ENCODE peak calls at places on chromosome 15, in ten cellular contexts. F is CD4-positive, CD25-positive, alpha-beta regulatory T cell; S is memory B cell; L is stimulated activated naive CD4-positive, alpha-beta T cell treated with Interleukin-2 at 50 U/mL for 16 hours; U is stimulated activated CD4-positive, alpha-beta T cell treated with anti-CD3 and anti-CD28 coated beads, TNF-alpha, amount 100 ng/mL, for 4 hours; J is RKO; N is CD8-positive, alpha-beta T cell; Y is stimulated activated CD8-positive, alpha-beta memory T cell treated with anti-CD3 and anti-CD28 coated beads, Interleukin-4, amount 100 ng/mL, for 1 hour; C is fibroblast of lung; W is NCI-H1417. G is an unnamed sample.

GRCh38 chr15:64237677-64238076 is 74.9 kb upstream of the PPIB start:
- DNase-seq in F (no peak), S (no peak), L (no peak), U (no peak), J (no peak), N (no peak), Y (no peak), C (no peak), W (no peak), G (no peak)

GRCh38 chr15:81000626-81001179 is at the start of gene TLNRD1:
- DNase-seq in F (peak), S (peak), L (peak), U (peak), J (peak), N (peak), Y (peak), C (peak), W (peak), G (peak)

GRCh38 chr15:40296561-40297230 is 11.0 kb downstream of the PLCB2 start:
- DNase-seq in F (no peak), S (no peak), L (no peak), U (no peak), J (no peak), N (no peak), Y (no peak), C (no peak), W (no peak), G (no peak)

GRCh38 chr15:39115379-39116057 is 465.4 kb upstream of the THBS1 start:
- DNase-seq in F (no peak), S (no peak), L (no peak), U (no peak), J (no peak), N (no peak), Y (no peak), C (no peak), W (no peak), G (no peak)

GRCh38 chr15:49492151-49492550 is 69.1 kb downstream of the FGF7 start:
- DNase-seq in F (no peak), S (no peak), L (no peak), U (no peak), J (no peak), N (no peak), Y (no peak), C (no peak), W (no peak), G (no peak)

GRCh38 chr15:88624156-88624970 is 3.2 kb downstream of the AEN start:
- DNase-seq in F (peak), S (peak), L (peak), U (no peak), J (no peak), N (peak), Y (no peak), C (peak), W (no peak), G (no peak)

GRCh38 chr15:65028921-65029735 is at the start of gene MTFMT:
- DNase-seq in F (peak), S (peak), L (peak), U (peak), J (peak), N (peak), Y (peak), C (peak), W (peak), G (peak)

GRCh38 chr15:91537868-91538267 is 315.6 kb upstream of the SLCO3A1 start:
- DNase-seq in F (no peak), S (no peak), L (no peak), U (no peak), J (no peak), N (no peak), Y (no peak), C (no peak), W (peak), G (no peak)

GRCh38 chr15:29712149-29712885 is 110.0 kb downstream of the TJP1 start:
- DNase-seq in F (no peak), S (no peak), L (no peak), U (no peak), J (no peak), N (no peak), Y (no peak), C (no peak), W (no peak), G (no peak)

GRCh38 chr15:92376109-92376508 is 17.6 kb upstream of the ST8SIA2 start:
- DNase-seq in F (no peak), S (no peak), L (no peak), U (no peak), J (no peak), N (no peak), Y (no peak), C (no peak), W (no peak), G (no peak)

GRCh38 chr15:65326109-65326508 is 21.6 kb downstream of the RNU5B-1 start:
- DNase-seq in F (no peak), S (no peak), L (no peak), U (no peak), J (no peak), N (no peak), Y (no peak), C (peak), W (peak), G (no peak)

GRCh38 chr15:31079519-31079918 is 22.0 kb downstream of the TRPM1 start:
- DNase-seq in F (no peak), S (no peak), L (no peak), U (no peak), J (no peak), N (no peak), Y (no peak), C (peak), W (no peak), G (no peak)

GRCh38 chr15:73593278-73594074 is 39.7 kb downstream of the NPTN start:
- DNase-seq in F (no peak), S (no peak), L (no peak), U (no peak), J (no peak), N (no peak), Y (no peak), C (no peak), W (peak), G (no peak)

GRCh38 chr15:33864360-33865075 is 103.8 kb upstream of the CHRM5 start:
- DNase-seq in F (no peak), S (no peak), L (no peak), U (no peak), J (no peak), N (no peak), Y (no peak), C (no peak), W (no peak), G (no peak)

GRCh38 chr15:57305009-57305408 is 71.3 kb upstream of the CGNL1 start:
- DNase-seq in F (no peak), S (no peak), L (no peak), U (no peak), J (no peak), N (no peak), Y (no peak), C (no peak), W (peak), G (no peak)

GRCh38 chr15:43232289-43232874 is 11.6 kb upstream of the EPB42 start:
- DNase-seq in F (no peak), S (no peak), L (no peak), U (no peak), J (no peak), N (no peak), Y (no peak), C (no peak), W (no peak), G (no peak)

GRCh38 chr15:70636540-70637165 is 126.7 kb downstream of the UACA start:
- DNase-seq in F (no peak), S (no peak), L (no peak), U (no peak), J (no peak), N (no peak), Y (no peak), C (peak), W (peak), G (no peak)

GRCh38 chr15:46815765-46816164 is 901.5 kb upstream of the SEMA6D start:
- DNase-seq in F (no peak), S (no peak), L (no peak), U (no peak), J (no peak), N (no peak), Y (no peak), C (no peak), W (peak), G (no peak)

GRCh38 chr15:48389701-48390143 is 58.5 kb downstream of the DUT start:
- DNase-seq in F (no peak), S (no peak), L (no peak), U (no peak), J (no peak), N (no peak), Y (no peak), C (peak), W (no peak), G (no peak)

GRCh38 chr15:88897456-88898194 is 2.3 kb upstream of the HAPLN3 start:
- DNase-seq in F (peak), S (no peak), L (peak), U (peak), J (peak), N (peak), Y (peak), C (peak), W (peak), G (no peak)

GRCh38 chr15:55494927-55495326 is 13.1 kb downstream of the DNAAF4 start:
- DNase-seq in F (peak), S (no peak), L (no peak), U (no peak), J (no peak), N (no peak), Y (no peak), C (no peak), W (no peak), G (no peak)

GRCh38 chr15:23370578-23370977 is 16.0 kb downstream of the GOLGA8S start:
- DNase-seq in F (no peak), S (no peak), L (no peak), U (no peak), J (no peak), N (no peak), Y (no peak), C (no peak), W (no peak), G (no peak)

GRCh38 chr15:64635486-64635815 is 139.9 kb downstream of the RBPMS2 start:
- DNase-seq in F (no peak), S (no peak), L (no peak), U (no peak), J (no peak), N (no peak), Y (no peak), C (peak), W (no peak), G (no peak)

GRCh38 chr15:41805711-41806110 is 22.2 kb upstream of the JMJD7 start:
- DNase-seq in F (no peak), S (no peak), L (no peak), U (no peak), J (no peak), N (no peak), Y (no peak), C (no peak), W (no peak), G (no peak)